ENCODE peak calls at places on chromosomes 3 and 15, in nine cellular contexts. R is bronchial epithelial cell, D is NCI-H2171 treated with DMSO at 0.1 percent for 48 hours, T is hypothalamus, W is anterior cingulate cortex, F is Daoy, Z is endothelial cell of umbilical vein, X is ELF-1, K is SW480. V is an unnamed sample.

GRCh38 chr15:58019503-58020376 is 45.8 kb downstream of the ALDH1A2 start:
- DNase-seq in R (peak), D (no peak), T (no peak), W (no peak), F (peak), Z (peak), X (no peak), K (no peak), V (no peak)

GRCh38 chr3:43194490-43195115 is 88.7 kb upstream of the POMGNT2 start:
- DNase-seq in R (peak), D (no peak), T (no peak), W (no peak), F (no peak), Z (no peak), X (no peak), K (no peak), V (no peak)

GRCh38 chr3:191356586-191357439 is 26.5 kb upstream of the UTS2B start:
- DNase-seq in R (peak), D (no peak), T (no peak), W (no peak), F (peak), Z (peak), X (peak), K (no peak), V (peak)

GRCh38 chr3:58824285-58824684 is 157.7 kb upstream of the FAM3D start:
- DNase-seq in R (peak), D (peak), T (peak), W (peak), F (peak), Z (peak), X (peak), K (peak), V (peak)

GRCh38 chr3:14393440-14394111 is 8.8 kb upstream of the SLC6A6 start:
- DNase-seq in R (no peak), D (no peak), T (no peak), W (no peak), F (no peak), Z (no peak), X (peak), K (no peak), V (no peak)

GRCh38 chr15:35078221-35078915 is 6.7 kb downstream of the NANOGP8 start:
- DNase-seq in R (peak), D (peak), T (peak), W (no peak), F (peak), Z (peak), X (peak), K (peak), V (peak)

GRCh38 chr3:180594631-180595348 is 7.2 kb upstream of the TTC14 start:
- DNase-seq in R (peak), D (peak), T (no peak), W (no peak), F (peak), Z (peak), X (no peak), K (peak), V (peak)

GRCh38 chr3:103181175-103181574 is 746.4 kb downstream of the ZPLD1 start:
- DNase-seq in R (peak), D (no peak), T (no peak), W (no peak), F (no peak), Z (no peak), X (no peak), K (no peak), V (no peak)

GRCh38 chr15:60442763-60443162 is 36.2 kb downstream of the ICE2 start:
- DNase-seq in R (peak), D (no peak), T (no peak), W (no peak), F (no peak), Z (no peak), X (no peak), K (no peak), V (no peak)

GRCh38 chr15:76345269-76345879 is 8.8 kb downstream of the ISL2 start:
- DNase-seq in R (no peak), D (peak), T (no peak), W (no peak), F (no peak), Z (no peak), X (no peak), K (no peak), V (no peak)

GRCh38 chr15:93420050-93420452 is 331.0 kb upstream of the RGMA start:
- DNase-seq in R (peak), D (no peak), T (no peak), W (no peak), F (peak), Z (no peak), X (no peak), K (peak), V (no peak)

GRCh38 chr15:60840306-60840702 is 361.4 kb upstream of the ICE2 start:
- DNase-seq in R (no peak), D (no peak), T (no peak), W (no peak), F (peak), Z (peak), X (peak), K (peak), V (no peak)

GRCh38 chr3:136617123-136617700 is 135.0 kb downstream of the STAG1 start:
- DNase-seq in R (no peak), D (no peak), T (no peak), W (no peak), F (no peak), Z (no peak), X (no peak), K (no peak), V (peak)

GRCh38 chr3:31445701-31446100 is 87.0 kb upstream of the STT3B start:
- DNase-seq in R (no peak), D (no peak), T (no peak), W (no peak), F (no peak), Z (no peak), X (no peak), K (no peak), V (no peak)

GRCh38 chr3:175692256-175692655 is 833.1 kb downstream of the NAALADL2 start:
- DNase-seq in R (no peak), D (no peak), T (no peak), W (no peak), F (peak), Z (no peak), X (no peak), K (no peak), V (no peak)

GRCh38 chr3:115363071-115363470 is 216.0 kb upstream of the ZBTB20 start:
- DNase-seq in R (peak), D (no peak), T (no peak), W (no peak), F (no peak), Z (peak), X (no peak), K (peak), V (no peak)

GRCh38 chr15:92205255-92205739 is 188.4 kb upstream of the ST8SIA2 start:
- DNase-seq in R (peak), D (no peak), T (peak), W (no peak), F (no peak), Z (no peak), X (peak), K (peak), V (no peak)

V was measured in A673.